ENCODE peak calls at places on chromosomes 1 and 21, in eight cellular contexts. H, W, C, T, O, M, D and Z are unnamed samples.

GRCh38 chr1:7207875-7208646 is 422.8 kb downstream of the CAMTA1 start:
- DNase-seq in H (peak), W (peak), C (peak), T (peak), O (no peak), M (peak), D (peak), Z (no peak)

GRCh38 chr1:21932127-21932526 is 5.0 kb downstream of the HSPG2 start:
- DNase-seq in H (no peak), W (no peak), C (peak), T (no peak), O (no peak), M (no peak), D (no peak), Z (peak)

GRCh38 chr21:33684923-33685560 is 42.7 kb downstream of the ITSN1 start:
- DNase-seq in H (no peak), W (peak), C (peak), T (no peak), O (no peak), M (no peak), D (no peak), Z (no peak)

GRCh38 chr1:228345201-228345930 is 61.3 kb downstream of the TRIM11 start:
- DNase-seq in H (peak), W (no peak), C (no peak), T (peak), O (no peak), M (no peak), D (no peak), Z (no peak)

GRCh38 chr1:202145325-202146140 is 996 bp upstream of the ARL8A start:
- DNase-seq in H (no peak), W (peak), C (no peak), T (peak), O (no peak), M (peak), D (peak), Z (no peak)

GRCh38 chr21:45889115-45889708 is 92.4 kb upstream of the COL6A1 start:
- DNase-seq in H (no peak), W (no peak), C (no peak), T (no peak), O (no peak), M (no peak), D (no peak), Z (no peak)

GRCh38 chr1:186235696-186236095 is 139.4 kb downstream of the TPR start:
- DNase-seq in H (no peak), W (no peak), C (no peak), T (no peak), O (no peak), M (no peak), D (no peak), Z (no peak)

GRCh38 chr1:183942933-183943693 is 94.4 kb downstream of the COLGALT2 start:
- DNase-seq in H (no peak), W (peak), C (peak), T (peak), O (no peak), M (no peak), D (peak), Z (peak)

GRCh38 chr1:153945131-153945794 is 1.3 kb downstream of the DENND4B start:
- DNase-seq in H (no peak), W (peak), C (peak), T (no peak), O (peak), M (peak), D (no peak), Z (peak)

GRCh38 chr21:36596174-36596573 is 102.7 kb upstream of the SIM2 start:
- DNase-seq in H (no peak), W (no peak), C (no peak), T (no peak), O (no peak), M (no peak), D (no peak), Z (no peak)

GRCh38 chr21:45971487-45972352 is 9.8 kb upstream of the COL6A1 start:
- DNase-seq in H (no peak), W (peak), C (peak), T (peak), O (no peak), M (no peak), D (no peak), Z (no peak)

GRCh38 chr1:57546931-57547330 is 123.1 kb upstream of the DAB1 start:
- DNase-seq in H (no peak), W (no peak), C (no peak), T (no peak), O (no peak), M (no peak), D (no peak), Z (no peak)

GRCh38 chr1:57600424-57600823 is 176.6 kb upstream of the DAB1 start:
- DNase-seq in H (peak), W (no peak), C (no peak), T (no peak), O (no peak), M (no peak), D (no peak), Z (no peak)